ENCODE peak calls at places on chromosomes 5 and 9, in five cellular contexts. I is lower lobe of right lung; F is T-helper 17 cell; U is thoracic aorta; E is stimulated activated naive CD8-positive, alpha-beta T cell treated with anti-CD3 and anti-CD28 coated beads, Interleukin-15, amount 100 ng/mL, for 72 hours. N is an unnamed sample.

GRCh38 chr5:33479321-33479720 is 38.6 kb downstream of the TARS1 start:
- ATAC-seq in I (no peak), F (no peak), U (no peak), E (no peak), N (no peak)

GRCh38 chr9:121398374-121398773 is 28.3 kb upstream of the STOM start:
- ATAC-seq in I (peak), F (no peak), U (no peak), E (no peak), N (no peak)

GRCh38 chr5:108079754-108080153 is 302.1 kb downstream of the FBXL17 start:
- ATAC-seq in I (no peak), F (no peak), U (no peak), E (no peak), N (no peak)

GRCh38 chr5:79787448-79787847 is 97.8 kb downstream of the CMYA5 start:
- ATAC-seq in I (no peak), F (no peak), U (no peak), E (no peak), N (no peak)

GRCh38 chr5:168613396-168613795 is 34.2 kb upstream of the PANK3 start:
- ATAC-seq in I (no peak), F (no peak), U (no peak), E (peak), N (no peak)

GRCh38 chr5:107293551-107293950 is 377.2 kb downstream of the EFNA5 start:
- ATAC-seq in I (no peak), F (no peak), U (no peak), E (no peak), N (no peak)

GRCh38 chr5:1358726-1359025 is 13.8 kb upstream of the CLPTM1L start:
- ATAC-seq in I (peak), F (no peak), U (no peak), E (no peak), N (no peak)

GRCh38 chr9:133733421-133734250 is 4.5 kb downstream of the SARDH start:
- ATAC-seq in I (no peak), F (no peak), U (no peak), E (no peak), N (no peak)

GRCh38 chr5:132427285-132428146 is 58.0 kb downstream of the SLC22A5 start:
- ATAC-seq in I (peak), F (peak), U (no peak), E (peak), N (no peak)

GRCh38 chr5:96629774-96630173 is 32.4 kb upstream of the CAST start:
- ATAC-seq in I (peak), F (no peak), U (no peak), E (no peak), N (no peak)

GRCh38 chr5:151106073-151106472 is 25.2 kb upstream of the TNIP1 start:
- ATAC-seq in I (no peak), F (no peak), U (no peak), E (no peak), N (no peak)

GRCh38 chr9:124550080-124550479 is 42.9 kb upstream of the NR5A1 start:
- ATAC-seq in I (no peak), F (no peak), U (no peak), E (no peak), N (no peak)

GRCh38 chr9:2040828-2041227 is 25.7 kb downstream of the SMARCA2 start:
- ATAC-seq in I (no peak), F (no peak), U (no peak), E (no peak), N (no peak)

GRCh38 chr5:143318270-143318669 is 85.2 kb downstream of the NR3C1 start:
- ATAC-seq in I (no peak), F (no peak), U (no peak), E (no peak), N (no peak)

GRCh38 chr5:148848378-148849031 is 22.1 kb downstream of the ADRB2 start:
- ATAC-seq in I (peak), F (peak), U (no peak), E (peak), N (no peak)

GRCh38 chr5:159049844-159050318 is 49.8 kb downstream of the EBF1 start:
- ATAC-seq in I (peak), F (no peak), U (no peak), E (no peak), N (peak)

GRCh38 chr9:126583134-126583760 is 30.5 kb upstream of the LMX1B start:
- ATAC-seq in I (no peak), F (no peak), U (no peak), E (no peak), N (no peak)

GRCh38 chr5:147403659-147404640 is 105.9 kb downstream of the DPYSL3 start:
- ATAC-seq in I (peak), F (no peak), U (peak), E (no peak), N (peak)

GRCh38 chr5:18270635-18271338 is 636.5 kb downstream of the TAF11L14 start:
- ATAC-seq in I (no peak), F (no peak), U (no peak), E (no peak), N (no peak)

GRCh38 chr5:16064135-16064893 is 115.3 kb downstream of the MARCHF11 start:
- ATAC-seq in I (no peak), F (no peak), U (no peak), E (no peak), N (no peak)

GRCh38 chr5:170747851-170748250 is 35.7 kb upstream of the GABRP start:
- ATAC-seq in I (no peak), F (no peak), U (no peak), E (no peak), N (no peak)

GRCh38 chr5:133930061-133930823 is 38.2 kb downstream of the C5orf15 start:
- ATAC-seq in I (no peak), F (peak), U (no peak), E (peak), N (no peak)

GRCh38 chr9:2413196-2413840 is 208.3 kb upstream of the VLDLR start:
- ATAC-seq in I (no peak), F (no peak), U (no peak), E (no peak), N (no peak)

GRCh38 chr5:76441890-76442673 is 39.0 kb downstream of the IQGAP2 start:
- ATAC-seq in I (no peak), F (no peak), U (no peak), E (no peak), N (no peak)

GRCh38 chr5:62588668-62589067 is 10.0 kb downstream of the LRRC70 start:
- ATAC-seq in I (no peak), F (no peak), U (no peak), E (no peak), N (no peak)

GRCh38 chr9:83620841-83621636 is 1.9 kb upstream of the IDNK start:
- ATAC-seq in I (peak), F (peak), U (no peak), E (peak), N (no peak)

N was measured in gastroesophageal sphincter.